ENCODE peak calls at places on chromosomes 16 and 17, in seven cellular contexts. J is K562, X is colonic mucosa, O is IMR-90, Q is cardiac fibroblast, K is mucosa of descending colon, L is neural crest cell. D is an unnamed sample.

GRCh38 chr16:22675745-22676540 is 138.0 kb upstream of the HS3ST2 start:
- DNase-seq in J (no peak), X (no peak), O (no peak), Q (no peak), K (no peak), L (no peak), D (no peak)

GRCh38 chr17:63649813-63650212 is 27.6 kb downstream of the MAP3K3 start:
- DNase-seq in J (no peak), X (no peak), O (no peak), Q (no peak), K (no peak), L (no peak), D (no peak)

GRCh38 chr16:86252596-86252995 is 257.7 kb upstream of the FOXF1 start:
- DNase-seq in J (peak), X (peak), O (peak), Q (peak), K (peak), L (peak), D (peak)

GRCh38 chr16:23206986-23207385 is 24.4 kb downstream of the SCNN1G start:
- DNase-seq in J (no peak), X (no peak), O (no peak), Q (no peak), K (no peak), L (no peak), D (no peak)

GRCh38 chr17:56047321-56047720 is 106.0 kb upstream of the ANKFN1 start:
- DNase-seq in J (no peak), X (no peak), O (no peak), Q (no peak), K (no peak), L (no peak), D (no peak)

GRCh38 chr17:75367312-75367711 is 38.2 kb downstream of the GRB2 start:
- DNase-seq in J (no peak), X (no peak), O (peak), Q (peak), K (no peak), L (no peak), D (no peak)

GRCh38 chr17:64535357-64535756 is 28.6 kb downstream of the CEP95 start:
- DNase-seq in J (no peak), X (no peak), O (no peak), Q (no peak), K (no peak), L (no peak), D (no peak)

GRCh38 chr17:55418369-55419268 is 3.0 kb downstream of the MMD start:
- DNase-seq in J (no peak), X (no peak), O (no peak), Q (no peak), K (no peak), L (no peak), D (no peak)

GRCh38 chr17:8248751-8249607 is at the start of gene PFAS:
- DNase-seq in J (peak), X (peak), O (peak), Q (peak), K (peak), L (peak), D (peak)

GRCh38 chr17:42842286-42842685 is 2.1 kb upstream of the AOC2 start:
- DNase-seq in J (no peak), X (no peak), O (peak), Q (no peak), K (no peak), L (no peak), D (no peak)

GRCh38 chr16:1532081-1532760 is 1.2 kb upstream of the TMEM204 start:
- DNase-seq in J (no peak), X (no peak), O (no peak), Q (peak), K (no peak), L (no peak), D (no peak)

GRCh38 chr17:19733953-19734526 is 14.1 kb downstream of the ALDH3A1 start:
- DNase-seq in J (no peak), X (peak), O (no peak), Q (no peak), K (peak), L (no peak), D (no peak)

GRCh38 chr17:13462161-13462560 is 139.6 kb downstream of the HS3ST3A1 start:
- DNase-seq in J (no peak), X (no peak), O (peak), Q (peak), K (no peak), L (no peak), D (no peak)

GRCh38 chr17:40364906-40365305 is 369 bp upstream of the GJD3 start:
- DNase-seq in J (no peak), X (no peak), O (no peak), Q (no peak), K (no peak), L (no peak), D (no peak)

GRCh38 chr17:32006957-32007462 is at the start of gene LRRC37B:
- DNase-seq in J (peak), X (peak), O (peak), Q (peak), K (peak), L (peak), D (peak)

GRCh38 chr17:32010114-32010513 is 2.9 kb downstream of the LRRC37B start:
- DNase-seq in J (no peak), X (no peak), O (no peak), Q (no peak), K (no peak), L (no peak), D (no peak)

GRCh38 chr17:32009262-32009542 is 2.0 kb downstream of the LRRC37B start:
- DNase-seq in J (no peak), X (no peak), O (no peak), Q (no peak), K (no peak), L (no peak), D (no peak)

GRCh38 chr17:32007463-32008298 is 498 bp downstream of the LRRC37B start:
- DNase-seq in J (peak), X (peak), O (peak), Q (peak), K (peak), L (peak), D (peak)
- TF ChIP-seq CTCF in J (no peak), X (no peak), O (peak), Q (no peak), K (no peak), L (peak), D (no peak)

GRCh38 chr17:57084802-57085447 is at the start of gene AKAP1:
- DNase-seq in J (peak), X (peak), O (peak), Q (peak), K (peak), L (peak), D (peak)
- TF ChIP-seq CTCF in J (peak), X (no peak), O (peak), Q (no peak), K (no peak), L (peak), D (no peak)

GRCh38 chr17:27631897-27632725 is 1.1 kb downstream of the LGALS9 start:
- DNase-seq in J (no peak), X (peak), O (no peak), Q (no peak), K (peak), L (no peak), D (no peak)
- TF ChIP-seq CTCF in J (no peak), X (no peak), O (no peak), Q (no peak), K (no peak), L (no peak), D (no peak)

GRCh38 chr16:70717817-70718216 is 32.0 kb upstream of the MTSS2 start:
- DNase-seq in J (no peak), X (no peak), O (no peak), Q (no peak), K (no peak), L (no peak), D (no peak)
- TF ChIP-seq CTCF in J (no peak), X (no peak), O (no peak), Q (no peak), K (no peak), L (no peak), D (no peak)

DNA sequence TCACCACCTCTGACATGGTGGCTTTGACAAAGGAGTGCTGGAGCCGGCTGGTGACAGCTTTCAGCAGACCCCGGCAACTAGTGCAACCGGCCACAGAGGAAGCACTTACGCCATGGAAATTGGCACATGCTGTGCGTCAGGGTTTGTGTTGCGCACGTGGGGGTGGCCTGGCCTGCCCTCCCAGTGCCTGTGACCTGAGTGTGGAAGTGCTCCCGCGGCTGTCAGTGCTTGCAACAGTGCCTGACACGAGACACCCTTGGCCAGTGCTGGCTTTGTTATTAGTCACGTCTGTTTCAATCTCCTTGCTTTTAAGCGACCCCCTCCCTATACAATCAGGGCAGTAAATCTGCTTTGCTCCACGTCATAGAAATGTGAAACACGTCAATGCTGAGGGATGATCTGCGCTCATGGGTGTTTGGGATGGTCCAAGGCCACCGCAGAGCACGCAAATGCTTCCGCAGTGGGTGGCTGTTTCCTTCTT is 64.2 kb downstream of the PGS1 start:
- DNase-seq in J (no peak), X (peak), O (peak), Q (peak), K (peak), L (no peak), D (no peak)
- TF ChIP-seq CTCF in J (no peak), X (no peak), O (no peak), Q (no peak), K (no peak), L (no peak), D (no peak)

GRCh38 chr16:77998350-77999023 is 23.9 kb upstream of the CLEC3A start:
- DNase-seq in J (no peak), X (no peak), O (no peak), Q (no peak), K (no peak), L (no peak), D (no peak)
- TF ChIP-seq CTCF in J (no peak), X (no peak), O (no peak), Q (no peak), K (no peak), L (no peak), D (no peak)

DNA sequence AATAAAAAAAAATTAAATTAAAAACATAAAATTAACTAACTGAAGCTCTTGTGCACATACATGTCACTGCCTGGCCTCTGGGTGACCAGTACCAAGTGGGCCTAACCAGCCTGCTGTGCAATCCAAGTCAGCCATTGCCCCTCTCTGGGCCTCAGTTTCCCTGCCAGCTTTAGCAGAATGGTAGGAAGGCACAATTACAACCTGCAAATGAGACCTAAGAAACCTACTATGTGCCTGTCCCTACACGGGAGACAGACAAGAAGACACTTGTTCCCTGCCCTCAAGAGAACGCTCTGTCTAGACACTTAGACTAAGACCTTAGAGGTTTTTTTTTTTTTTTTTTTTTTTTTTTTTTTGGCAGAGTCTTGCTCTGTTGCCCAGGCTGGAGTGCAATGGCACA is 1.7 kb downstream of the CIAPIN1 start:
- DNase-seq in J (no peak), X (no peak), O (no peak), Q (no peak), K (no peak), L (no peak), D (no peak)
- TF ChIP-seq CTCF in J (no peak), X (no peak), O (no peak), Q (no peak), K (no peak), L (no peak), D (no peak)